ENCODE peak calls at places on chromosome 2, in ten cellular contexts. F is right atrium auricular region; T is A549; W is CD8-positive, alpha-beta T cell; J is AG09319; Q is astrocyte of the hippocampus; G is activated effector memory CD4-positive, alpha-beta T cell treated with Interleukin-2 at 50 U/mL for 16 hours; D is H9; I is activated T-cell treated with anti-CD3 and anti-CD28 coated beads, Interleukin-2, amount 50 U/mL, for 1 hour; A is left ventricle myocardium superior. O is an unnamed sample.

GRCh38 chr2:47531378-47532042 is 128.6 kb downstream of the MSH2 start:
- DNase-seq in A (no peak), T (no peak), I (no peak), W (no peak), F (no peak), G (no peak), Q (no peak), D (no peak), J (no peak), O (no peak)

GRCh38 chr2:83594841-83595720 is 864.0 kb downstream of the SUCLG1 start:
- DNase-seq in J (no peak), D (no peak), I (no peak), G (no peak), T (no peak), F (no peak), W (no peak), A (no peak), Q (no peak), O (no peak)

GRCh38 chr2:226796840-226797288 is 2.8 kb downstream of the IRS1 start:
- DNase-seq in Q (peak; percentile 39), G (no peak), F (no peak), T (no peak), A (peak; percentile 68), I (peak; percentile 18), D (peak; percentile 33), W (no peak), J (no peak), O (no peak)

GRCh38 chr2:197500503-197501179 is 462 bp downstream of the HSPE1 start:
- DNase-seq in Q (peak; percentile 38), I (no peak), G (no peak), A (no peak), F (no peak), J (no peak), W (no peak), T (no peak), D (no peak), O (no peak)

GRCh38 chr2:43943809-43944452 is 51.9 kb downstream of the LRPPRC start:
- DNase-seq in T (no peak), W (no peak), A (no peak), I (no peak), Q (no peak), D (no peak), F (no peak), J (no peak), G (no peak), O (no peak)

GRCh38 chr2:67649331-67650071 is 252.4 kb downstream of the ETAA1 start:
- DNase-seq in T (peak; percentile 21), Q (peak; percentile 21), J (peak; percentile 30), A (peak; percentile 55), I (no peak), F (peak; percentile 64), D (no peak), G (no peak), W (no peak), O (no peak)

GRCh38 chr2:129752686-129753085 is 226.8 kb upstream of the RAB6C start:
- DNase-seq in F (no peak), Q (no peak), W (no peak), D (no peak), I (no peak), J (no peak), T (no peak), G (no peak), A (no peak), O (no peak)

GRCh38 chr2:205800804-205801203 is 118.5 kb downstream of the NRP2 start:
- DNase-seq in I (no peak), Q (peak; percentile 34), A (no peak), F (no peak), J (peak; percentile 48), W (no peak), T (peak; percentile 14), D (no peak), G (no peak), O (no peak)

GRCh38 chr2:19021100-19021476 is 337.3 kb downstream of the OSR1 start:
- DNase-seq in I (no peak), T (peak; percentile 25), A (no peak), W (no peak), J (peak; percentile 80), F (no peak), G (no peak), D (no peak), Q (peak; percentile 82), O (no peak)

GRCh38 chr2:10541081-10541480 is 93.0 kb upstream of the ODC1 start:
- DNase-seq in J (no peak), D (no peak), F (no peak), Q (peak; percentile 83), T (no peak), W (no peak), G (no peak), I (no peak), A (no peak), O (no peak)

GRCh38 chr2:127695491-127696472 is 5.5 kb upstream of the SFT2D3 start:
- DNase-seq in D (peak; percentile 79), W (peak; percentile 65), I (no peak), T (peak; percentile 80), J (no peak), A (peak; percentile 73), Q (peak; percentile 30), G (no peak), F (no peak), O (no peak)

GRCh38 chr2:105417789-105418475 is 19.1 kb upstream of the FHL2 start:
- DNase-seq in A (no peak), J (no peak), T (no peak), I (no peak), F (peak; percentile 26), D (no peak), W (no peak), Q (peak; percentile 60), G (no peak), O (no peak)

GRCh38 chr2:113861740-113862139 is 28.1 kb upstream of the ACTR3 start:
- DNase-seq in Q (no peak), F (no peak), A (no peak), J (no peak), I (no peak), D (no peak), G (no peak), W (no peak), T (no peak), O (no peak)

GRCh38 chr2:163266772-163267171 is 428.2 kb upstream of the KCNH7 start:
- DNase-seq in A (no peak), W (no peak), G (no peak), J (peak; percentile 64), Q (peak; percentile 86), D (no peak), I (no peak), F (no peak), T (peak; percentile 43), O (no peak)

GRCh38 chr2:38296381-38296780 is 80.7 kb downstream of the ATL2 start:
- DNase-seq in I (no peak), A (no peak), W (no peak), D (no peak), T (no peak), F (no peak), Q (no peak), G (no peak), J (no peak), O (no peak)

GRCh38 chr2:128448331-128449225 is 129.9 kb upstream of the HS6ST1 start:
- DNase-seq in F (peak; percentile 30), D (peak; percentile 13), A (no peak), W (peak; percentile 8), J (no peak), T (no peak), G (no peak), I (no peak), Q (no peak), O (no peak)

GRCh38 chr2:189276277-189276676 is 96.7 kb upstream of the COL5A2 start:
- DNase-seq in D (no peak), I (no peak), G (no peak), A (no peak), J (no peak), Q (peak; percentile 27), F (no peak), T (peak; percentile 89), W (no peak), O (no peak)

GRCh38 chr2:233112261-233113113 is 52.3 kb downstream of the INPP5D start:
- DNase-seq in I (no peak), T (no peak), D (no peak), J (no peak), G (no peak), F (no peak), A (no peak), Q (no peak), W (no peak), O (no peak)

GRCh38 chr2:235433860-235434259 is 60.0 kb upstream of the AGAP1 start:
- DNase-seq in W (no peak), J (no peak), D (no peak), G (no peak), F (peak; percentile 88), I (no peak), T (peak; percentile 16), Q (peak; percentile 32), A (peak; percentile 48), O (no peak)

GRCh38 chr2:98892871-98893270 is 43.2 kb downstream of the CRACDL start:
- DNase-seq in T (no peak), D (no peak), F (no peak), A (no peak), J (no peak), I (no peak), Q (no peak), W (no peak), G (no peak), O (no peak)

GRCh38 chr2:229520582-229521221 is 193.7 kb downstream of the DNER start:
- DNase-seq in A (peak; percentile 41), I (no peak), F (no peak), J (no peak), G (no peak), T (no peak), W (no peak), Q (no peak), D (no peak), O (no peak)

GRCh38 chr2:112018846-112019245 is 36.2 kb upstream of the TMEM87B start:
- DNase-seq in G (no peak), J (no peak), T (no peak), D (no peak), I (no peak), W (no peak), A (no peak), F (no peak), Q (no peak), O (no peak)

GRCh38 chr2:50181212-50181611 is 850.7 kb downstream of the NRXN1 start:
- DNase-seq in I (no peak), A (no peak), G (no peak), W (no peak), D (no peak), T (peak; percentile 1), F (no peak), J (no peak), Q (peak; percentile 12), O (no peak)